ENCODE peak calls at places on chromosomes 13 and 19, in eight cellular contexts. One of them, this sample, is unnamed.

GRCh38 chr13:50033696-50034095 is 18.5 kb downstream of the KCNRG start:
- DNase-seq in stimulated activated CD8-positive, alpha-beta memory T cell treated with anti-CD3 and anti-CD28 coated beads, Interleukin-15, amount 100 ng/mL, for 4 hours: no peak
- DNase-seq in NCI-H2029: no peak
- DNase-seq in uterus: no peak
- DNase-seq in GM04504: peak; percentile 17
- DNase-seq in LHCN-M2: no peak
- DNase-seq in activated CD8-positive, alpha-beta T cell treated with anti-CD3 and anti-CD28 coated beads for 36 hours: no peak
- DNase-seq in AML-193: no peak
- DNase-seq in this sample: no peak

GRCh38 chr19:10568444-10568825 is 344 bp downstream of the CDKN2D start:
- DNase-seq in stimulated activated CD8-positive, alpha-beta memory T cell treated with anti-CD3 and anti-CD28 coated beads, Interleukin-15, amount 100 ng/mL, for 4 hours: no peak
- DNase-seq in NCI-H2029: peak; percentile 54
- DNase-seq in uterus: no peak
- DNase-seq in GM04504: no peak
- DNase-seq in LHCN-M2: no peak
- DNase-seq in activated CD8-positive, alpha-beta T cell treated with anti-CD3 and anti-CD28 coated beads for 36 hours: peak; percentile 81
- DNase-seq in AML-193: no peak
- DNase-seq in this sample: peak; percentile 75

GRCh38 chr19:48556163-48556562 is 4.2 kb downstream of the SULT2B1 start:
- DNase-seq in stimulated activated CD8-positive, alpha-beta memory T cell treated with anti-CD3 and anti-CD28 coated beads, Interleukin-15, amount 100 ng/mL, for 4 hours: no peak
- DNase-seq in NCI-H2029: no peak
- DNase-seq in uterus: no peak
- DNase-seq in GM04504: no peak
- DNase-seq in LHCN-M2: peak; percentile 37
- DNase-seq in activated CD8-positive, alpha-beta T cell treated with anti-CD3 and anti-CD28 coated beads for 36 hours: no peak
- DNase-seq in AML-193: no peak
- DNase-seq in this sample: peak; percentile 65

GRCh38 chr19:49447485-49448431 is 3.9 kb downstream of the PIH1D1 start:
- DNase-seq in stimulated activated CD8-positive, alpha-beta memory T cell treated with anti-CD3 and anti-CD28 coated beads, Interleukin-15, amount 100 ng/mL, for 4 hours: no peak
- DNase-seq in NCI-H2029: no peak
- DNase-seq in uterus: peak; percentile 42
- DNase-seq in GM04504: no peak
- DNase-seq in LHCN-M2: peak; percentile 30
- DNase-seq in activated CD8-positive, alpha-beta T cell treated with anti-CD3 and anti-CD28 coated beads for 36 hours: peak; percentile 71
- DNase-seq in AML-193: no peak
- DNase-seq in this sample: peak; percentile 97

GRCh38 chr13:66076417-66076816 is 1153.7 kb downstream of the PCDH9 start:
- DNase-seq in stimulated activated CD8-positive, alpha-beta memory T cell treated with anti-CD3 and anti-CD28 coated beads, Interleukin-15, amount 100 ng/mL, for 4 hours: no peak
- DNase-seq in NCI-H2029: no peak
- DNase-seq in uterus: no peak
- DNase-seq in GM04504: no peak
- DNase-seq in LHCN-M2: peak; percentile 49
- DNase-seq in activated CD8-positive, alpha-beta T cell treated with anti-CD3 and anti-CD28 coated beads for 36 hours: no peak
- DNase-seq in AML-193: peak; percentile 54
- DNase-seq in this sample: no peak

GRCh38 chr19:45934551-45935230 is 20.1 kb upstream of the NANOS2 start:
- DNase-seq in stimulated activated CD8-positive, alpha-beta memory T cell treated with anti-CD3 and anti-CD28 coated beads, Interleukin-15, amount 100 ng/mL, for 4 hours: no peak
- DNase-seq in NCI-H2029: no peak
- DNase-seq in uterus: no peak
- DNase-seq in GM04504: no peak
- DNase-seq in LHCN-M2: no peak
- DNase-seq in activated CD8-positive, alpha-beta T cell treated with anti-CD3 and anti-CD28 coated beads for 36 hours: peak; percentile 25
- DNase-seq in AML-193: no peak
- DNase-seq in this sample: peak; percentile 36

GRCh38 chr13:112995395-112996091 is 26.5 kb downstream of the MCF2L start:
- DNase-seq in stimulated activated CD8-positive, alpha-beta memory T cell treated with anti-CD3 and anti-CD28 coated beads, Interleukin-15, amount 100 ng/mL, for 4 hours: no peak
- DNase-seq in NCI-H2029: no peak
- DNase-seq in uterus: no peak
- DNase-seq in GM04504: no peak
- DNase-seq in LHCN-M2: no peak
- DNase-seq in activated CD8-positive, alpha-beta T cell treated with anti-CD3 and anti-CD28 coated beads for 36 hours: no peak
- DNase-seq in AML-193: no peak
- DNase-seq in this sample: no peak

GRCh38 chr13:26534036-26534726 is 23.3 kb upstream of the WASF3 start:
- DNase-seq in stimulated activated CD8-positive, alpha-beta memory T cell treated with anti-CD3 and anti-CD28 coated beads, Interleukin-15, amount 100 ng/mL, for 4 hours: no peak
- DNase-seq in NCI-H2029: no peak
- DNase-seq in uterus: no peak
- DNase-seq in GM04504: no peak
- DNase-seq in LHCN-M2: no peak
- DNase-seq in activated CD8-positive, alpha-beta T cell treated with anti-CD3 and anti-CD28 coated beads for 36 hours: no peak
- DNase-seq in AML-193: no peak
- DNase-seq in this sample: no peak

GRCh38 chr19:43148233-43148632 is 38.1 kb downstream of the PSG5 start:
- DNase-seq in stimulated activated CD8-positive, alpha-beta memory T cell treated with anti-CD3 and anti-CD28 coated beads, Interleukin-15, amount 100 ng/mL, for 4 hours: no peak
- DNase-seq in NCI-H2029: no peak
- DNase-seq in uterus: no peak
- DNase-seq in GM04504: peak; percentile 68
- DNase-seq in LHCN-M2: peak; percentile 57
- DNase-seq in activated CD8-positive, alpha-beta T cell treated with anti-CD3 and anti-CD28 coated beads for 36 hours: no peak
- DNase-seq in AML-193: no peak
- DNase-seq in this sample: no peak

GRCh38 chr19:12913871-12914690 is 5.0 kb downstream of the SYCE2 start:
- DNase-seq in stimulated activated CD8-positive, alpha-beta memory T cell treated with anti-CD3 and anti-CD28 coated beads, Interleukin-15, amount 100 ng/mL, for 4 hours: no peak
- DNase-seq in NCI-H2029: peak; percentile 82
- DNase-seq in uterus: no peak
- DNase-seq in GM04504: peak; percentile 28
- DNase-seq in LHCN-M2: no peak
- DNase-seq in activated CD8-positive, alpha-beta T cell treated with anti-CD3 and anti-CD28 coated beads for 36 hours: peak; percentile 80
- DNase-seq in AML-193: peak; percentile 94
- DNase-seq in this sample: no peak

GRCh38 chr13:73698859-73699258 is 435.3 kb downstream of the KLF12 start:
- DNase-seq in stimulated activated CD8-positive, alpha-beta memory T cell treated with anti-CD3 and anti-CD28 coated beads, Interleukin-15, amount 100 ng/mL, for 4 hours: no peak
- DNase-seq in NCI-H2029: no peak
- DNase-seq in uterus: no peak
- DNase-seq in GM04504: no peak
- DNase-seq in LHCN-M2: peak; percentile 9
- DNase-seq in activated CD8-positive, alpha-beta T cell treated with anti-CD3 and anti-CD28 coated beads for 36 hours: no peak
- DNase-seq in AML-193: no peak
- DNase-seq in this sample: no peak

GRCh38 chr19:29687244-29687896 is 22.1 kb downstream of the PLEKHF1 start:
- DNase-seq in stimulated activated CD8-positive, alpha-beta memory T cell treated with anti-CD3 and anti-CD28 coated beads, Interleukin-15, amount 100 ng/mL, for 4 hours: no peak
- DNase-seq in NCI-H2029: no peak
- DNase-seq in uterus: peak; percentile 82
- DNase-seq in GM04504: peak; percentile 97
- DNase-seq in LHCN-M2: peak; percentile 98
- DNase-seq in activated CD8-positive, alpha-beta T cell treated with anti-CD3 and anti-CD28 coated beads for 36 hours: peak; percentile 71
- DNase-seq in AML-193: no peak
- DNase-seq in this sample: no peak

GRCh38 chr19:7067716-7068115 is 1.8 kb upstream of the ZNF557 start:
- DNase-seq in stimulated activated CD8-positive, alpha-beta memory T cell treated with anti-CD3 and anti-CD28 coated beads, Interleukin-15, amount 100 ng/mL, for 4 hours: no peak
- DNase-seq in NCI-H2029: no peak
- DNase-seq in uterus: no peak
- DNase-seq in GM04504: no peak
- DNase-seq in LHCN-M2: peak; percentile 35
- DNase-seq in activated CD8-positive, alpha-beta T cell treated with anti-CD3 and anti-CD28 coated beads for 36 hours: no peak
- DNase-seq in AML-193: no peak
- DNase-seq in this sample: no peak

GRCh38 chr19:43634877-43635560 is 4.6 kb downstream of the CADM4 start:
- DNase-seq in stimulated activated CD8-positive, alpha-beta memory T cell treated with anti-CD3 and anti-CD28 coated beads, Interleukin-15, amount 100 ng/mL, for 4 hours: no peak
- DNase-seq in NCI-H2029: no peak
- DNase-seq in uterus: no peak
- DNase-seq in GM04504: no peak
- DNase-seq in LHCN-M2: peak; percentile 33
- DNase-seq in activated CD8-positive, alpha-beta T cell treated with anti-CD3 and anti-CD28 coated beads for 36 hours: no peak
- DNase-seq in AML-193: no peak
- DNase-seq in this sample: peak; percentile 77

GRCh38 chr13:113959198-113959597 is 14.7 kb downstream of the C13orf46 start:
- DNase-seq in stimulated activated CD8-positive, alpha-beta memory T cell treated with anti-CD3 and anti-CD28 coated beads, Interleukin-15, amount 100 ng/mL, for 4 hours: no peak
- DNase-seq in NCI-H2029: no peak
- DNase-seq in uterus: no peak
- DNase-seq in GM04504: no peak
- DNase-seq in LHCN-M2: peak; percentile 32
- DNase-seq in activated CD8-positive, alpha-beta T cell treated with anti-CD3 and anti-CD28 coated beads for 36 hours: peak; percentile 23
- DNase-seq in AML-193: no peak
- DNase-seq in this sample: no peak

GRCh38 chr19:12293771-12294307 is 844 bp downstream of the ZNF44 start:
- DNase-seq in stimulated activated CD8-positive, alpha-beta memory T cell treated with anti-CD3 and anti-CD28 coated beads, Interleukin-15, amount 100 ng/mL, for 4 hours: no peak
- DNase-seq in NCI-H2029: peak; percentile 20
- DNase-seq in uterus: peak; percentile 56
- DNase-seq in GM04504: peak; percentile 20
- DNase-seq in LHCN-M2: peak; percentile 67
- DNase-seq in activated CD8-positive, alpha-beta T cell treated with anti-CD3 and anti-CD28 coated beads for 36 hours: peak; percentile 84
- DNase-seq in AML-193: peak; percentile 63
- DNase-seq in this sample: peak; percentile 85

This sample was measured in GM23338.